ENCODE peak calls at places on chromosomes 16 and 17, in nine cellular contexts. P is prostate gland; K is CD8-positive, alpha-beta T cell; A is Panc1; D is fibroblast of mammary gland; O is heart left ventricle; V is IMR-90; B is fibroblast of villous mesenchyme; C is epithelial cell of esophagus. H is an unnamed sample.

GRCh38 chr16:71781741-71782140 is 26.9 kb downstream of the AP1G1 start:
- DNase-seq in P (no peak), K (no peak), A (no peak), D (peak), O (no peak), V (peak), B (peak), C (peak), H (no peak)

GRCh38 chr17:67281736-67282135 is 36.7 kb upstream of the HELZ start:
- DNase-seq in P (no peak), K (no peak), A (no peak), D (no peak), O (no peak), V (no peak), B (no peak), C (peak), H (no peak)

GRCh38 chr16:88772871-88773811 is 11.9 kb downstream of the PIEZO1 start:
- DNase-seq in P (no peak), K (no peak), A (no peak), D (peak), O (peak), V (peak), B (peak), C (peak), H (peak)

GRCh38 chr16:2244926-2245795 is 6.2 kb downstream of the ECI1 start:
- DNase-seq in P (no peak), K (no peak), A (no peak), D (no peak), O (no peak), V (no peak), B (no peak), C (peak), H (no peak)

GRCh38 chr17:64183815-64184397 is 54.0 kb upstream of the ERN1 start:
- DNase-seq in P (no peak), K (no peak), A (no peak), D (peak), O (no peak), V (peak), B (peak), C (peak), H (no peak)

GRCh38 chr17:7356072-7356549 is 1.2 kb downstream of the TMEM95 start:
- DNase-seq in P (peak), K (peak), A (no peak), D (peak), O (peak), V (peak), B (peak), C (peak), H (no peak)

GRCh38 chr16:60945225-60945624 is 1091.0 kb downstream of the CDH8 start:
- DNase-seq in P (no peak), K (no peak), A (no peak), D (peak), O (peak), V (no peak), B (no peak), C (peak), H (no peak)

GRCh38 chr17:60231234-60231633 is 81.5 kb downstream of the CA4 start:
- DNase-seq in P (no peak), K (no peak), A (no peak), D (peak), O (no peak), V (peak), B (peak), C (peak), H (no peak)

GRCh38 chr16:30958164-30959083 is 870 bp downstream of the SETD1A start:
- DNase-seq in P (no peak), K (peak), A (no peak), D (peak), O (no peak), V (peak), B (peak), C (peak), H (no peak)

GRCh38 chr16:85187002-85187401 is 74.7 kb upstream of the CIBAR2 start:
- DNase-seq in P (no peak), K (no peak), A (no peak), D (peak), O (no peak), V (peak), B (peak), C (peak), H (no peak)

GRCh38 chr16:51328708-51329107 is 177.6 kb upstream of the SALL1 start:
- DNase-seq in P (no peak), K (no peak), A (no peak), D (no peak), O (no peak), V (no peak), B (no peak), C (no peak), H (no peak)

GRCh38 chr17:82799591-82799990 is 40.2 kb downstream of the ZNF750 start:
- DNase-seq in P (no peak), K (no peak), A (no peak), D (no peak), O (no peak), V (no peak), B (no peak), C (no peak), H (no peak)

GRCh38 chr17:7323731-7324437 is 5.3 kb downstream of the NEURL4 start:
- DNase-seq in P (peak), K (peak), A (no peak), D (peak), O (no peak), V (peak), B (peak), C (peak), H (no peak)

GRCh38 chr16:64626771-64627170 is 495.1 kb downstream of the CDH11 start:
- DNase-seq in P (no peak), K (no peak), A (no peak), D (no peak), O (no peak), V (peak), B (peak), C (peak), H (no peak)

GRCh38 chr17:10271004-10271620 is 72.7 kb upstream of the GAS7 start:
- DNase-seq in P (no peak), K (no peak), A (no peak), D (peak), O (no peak), V (no peak), B (peak), C (no peak), H (no peak)

GRCh38 chr16:61897657-61898056 is 138.6 kb downstream of the CDH8 start:
- DNase-seq in P (no peak), K (no peak), A (no peak), D (no peak), O (no peak), V (no peak), B (no peak), C (no peak), H (no peak)

GRCh38 chr16:85783441-85783840 is 15.9 kb downstream of the EMC8 start:
- DNase-seq in P (no peak), K (no peak), A (no peak), D (no peak), O (no peak), V (no peak), B (no peak), C (no peak), H (no peak)

GRCh38 chr17:27601069-27601974 is 29.7 kb upstream of the LGALS9 start:
- DNase-seq in P (peak), K (peak), A (peak), D (peak), O (peak), V (peak), B (peak), C (peak), H (no peak)

GRCh38 chr16:66849021-66849420 is 4.8 kb downstream of the CA7 start:
- DNase-seq in P (no peak), K (no peak), A (no peak), D (no peak), O (no peak), V (no peak), B (no peak), C (no peak), H (no peak)

GRCh38 chr16:66848172-66848571 is 4.0 kb downstream of the CA7 start:
- DNase-seq in P (no peak), K (no peak), A (no peak), D (no peak), O (no peak), V (no peak), B (no peak), C (no peak), H (no peak)

GRCh38 chr16:66850115-66850815 is 6.1 kb downstream of the CA7 start:
- DNase-seq in P (no peak), K (no peak), A (no peak), D (no peak), O (no peak), V (no peak), B (no peak), C (no peak), H (no peak)

GRCh38 chr16:66851166-66851964 is 7.2 kb downstream of the CA7 start:
- DNase-seq in P (no peak), K (no peak), A (no peak), D (no peak), O (no peak), V (no peak), B (no peak), C (no peak), H (no peak)

GRCh38 chr16:66849543-66849942 is 5.3 kb downstream of the CA7 start:
- DNase-seq in P (no peak), K (no peak), A (no peak), D (no peak), O (no peak), V (no peak), B (no peak), C (no peak), H (no peak)
- TF ChIP-seq CTCF in P (no peak), K (no peak), A (no peak), D (no peak), O (no peak), V (no peak), B (no peak), C (no peak), H (no peak)

GRCh38 chr17:77455111-77455877 is 314.5 kb downstream of the SEC14L1 start:
- DNase-seq in P (no peak), K (no peak), A (no peak), D (peak), O (no peak), V (peak), B (peak), C (no peak), H (no peak)
- H3K4me3 ChIP-seq in P (no peak), K (peak), A (no peak), D (no peak), O (no peak), V (no peak), B (no peak), C (no peak), H (no peak)

GRCh38 chr17:81298325-81298990 is 3.4 kb upstream of the SLC38A10 start:
- DNase-seq in P (no peak), K (no peak), A (no peak), D (no peak), O (no peak), V (no peak), B (no peak), C (no peak), H (no peak)

GRCh38 chr17:81295031-81295677 is at the start of gene SLC38A10:
- DNase-seq in P (peak), K (peak), A (no peak), D (peak), O (peak), V (peak), B (peak), C (peak), H (no peak)

GRCh38 chr17:81294512-81295030 is 536 bp downstream of the SLC38A10 start:
- DNase-seq in P (no peak), K (no peak), A (no peak), D (peak), O (no peak), V (peak), B (peak), C (no peak), H (no peak)

GRCh38 chr17:81298991-81299733 is 4.1 kb upstream of the SLC38A10 start:
- DNase-seq in P (no peak), K (no peak), A (no peak), D (no peak), O (no peak), V (no peak), B (no peak), C (no peak), H (no peak)

DNA sequence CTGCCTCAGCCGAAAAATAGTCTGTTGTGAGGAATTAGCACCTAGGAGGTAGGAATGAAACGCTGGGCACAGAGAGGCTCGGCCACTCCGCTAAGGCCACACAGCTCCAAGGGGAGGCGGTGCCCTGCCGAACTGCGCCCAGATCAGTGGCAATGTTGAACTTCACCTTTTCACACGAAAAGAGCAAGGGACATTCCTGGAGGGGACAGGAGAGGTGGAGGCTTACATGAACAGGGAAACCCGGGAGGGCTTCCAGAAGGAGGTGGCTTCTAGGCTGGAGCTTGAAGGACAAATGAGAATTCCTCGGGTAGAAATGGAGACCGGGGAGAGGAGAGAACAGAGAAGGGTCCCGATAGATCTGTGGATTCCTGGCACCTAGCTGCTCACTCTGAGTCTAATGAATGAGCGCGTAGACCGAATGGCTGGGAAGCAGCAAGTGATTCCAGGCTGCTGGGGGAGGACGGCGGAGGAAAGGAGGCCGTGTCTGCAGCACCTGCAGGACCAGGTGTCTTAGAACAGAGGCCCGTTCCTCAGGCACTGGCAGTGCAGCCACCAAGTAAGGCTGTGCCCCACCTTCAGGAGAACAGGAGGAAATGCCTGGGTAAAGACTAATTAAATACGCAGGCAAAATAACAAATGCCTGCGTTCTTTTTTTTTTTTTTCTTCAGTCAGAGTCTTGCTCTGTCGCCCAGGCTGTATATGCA is 723 bp upstream of the SLC38A10 start:
- DNase-seq in P (peak), K (peak), A (no peak), D (peak), O (no peak), V (peak), B (peak), C (peak), H (no peak)
- TF ChIP-seq CTCF in P (peak), K (no peak), A (peak), D (peak), O (peak), V (peak), B (peak), C (peak), H (peak)

DNA sequence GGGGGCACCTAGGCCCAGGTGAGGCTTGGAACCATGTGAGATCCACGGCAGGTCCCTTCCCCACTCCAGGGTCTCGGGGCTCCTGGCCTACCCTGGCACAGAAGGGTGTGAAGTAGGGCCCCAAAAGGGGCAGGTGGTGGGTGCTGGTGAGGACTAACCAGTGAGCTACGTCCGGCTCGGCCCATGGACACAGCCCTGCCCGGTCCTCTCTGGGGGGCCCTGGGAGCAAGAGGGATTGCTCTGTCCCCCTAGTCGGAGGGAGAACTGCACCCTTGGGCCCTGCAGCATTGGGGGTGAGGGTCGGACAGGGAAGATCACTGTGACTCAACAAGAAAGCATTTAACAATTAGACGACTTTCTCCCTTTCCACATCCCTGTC is 2.9 kb downstream of the ENPP7 start:
- DNase-seq in P (no peak), K (no peak), A (no peak), D (no peak), O (no peak), V (no peak), B (no peak), C (no peak), H (no peak)
- H3K4me3 ChIP-seq in P (no peak), K (no peak), A (no peak), D (no peak), O (no peak), V (no peak), B (no peak), C (no peak), H (no peak)

GRCh38 chr17:68288804-68289203 is 2.1 kb downstream of the SLC16A6 start:
- DNase-seq in P (no peak), K (no peak), A (no peak), D (no peak), O (no peak), V (no peak), B (no peak), C (no peak), H (no peak)
- TF ChIP-seq CTCF in P (no peak), K (no peak), A (no peak), D (no peak), O (no peak), V (no peak), B (no peak), C (no peak), H (no peak)

GRCh38 chr17:29177871-29178749 is 2.1 kb downstream of the MYO18A start:
- DNase-seq in P (no peak), K (no peak), A (no peak), D (no peak), O (peak), V (no peak), B (no peak), C (peak), H (no peak)
- H3K4me3 ChIP-seq in P (no peak), K (no peak), A (peak), D (no peak), O (peak), V (no peak), B (peak), C (peak), H (no peak)

DNA sequence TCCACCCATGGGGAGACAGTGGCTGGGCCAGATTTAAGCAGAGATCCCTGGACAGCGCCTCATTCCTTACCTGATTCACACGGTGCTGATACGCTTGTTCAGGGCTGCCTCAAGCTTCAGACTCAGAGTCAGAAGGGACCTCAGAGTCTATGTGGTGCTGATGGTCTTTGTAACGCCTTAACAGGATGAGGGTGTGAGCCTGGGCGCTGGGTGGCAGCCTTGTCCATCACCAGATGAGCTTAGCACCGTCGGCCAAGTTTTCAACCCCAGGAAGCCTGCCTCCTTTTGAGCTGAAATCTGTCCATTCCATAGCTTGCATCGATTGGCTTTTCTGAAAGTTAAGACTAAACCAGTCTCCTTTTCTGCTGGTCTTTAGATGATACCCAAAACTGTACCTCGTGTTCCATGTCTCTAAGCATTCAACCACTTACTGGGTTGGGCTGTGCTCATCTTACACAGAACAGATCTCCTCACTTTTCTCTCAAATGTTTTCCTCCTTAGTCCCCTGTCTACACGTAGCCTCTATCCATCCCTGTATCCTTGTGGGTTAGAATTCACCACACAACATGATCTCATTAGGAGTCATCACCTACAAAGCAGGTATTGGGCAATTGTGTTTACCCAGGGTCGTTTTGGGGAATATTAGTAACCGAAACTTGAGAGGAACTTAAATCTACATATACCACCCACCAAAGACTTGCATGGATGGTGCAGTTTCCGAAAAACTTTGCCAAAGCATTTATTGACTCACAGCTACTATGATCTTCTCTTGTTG is 573.4 kb downstream of the CDH13 start:
- DNase-seq in P (no peak), K (no peak), A (no peak), D (peak), O (no peak), V (peak), B (no peak), C (peak), H (no peak)
- TF ChIP-seq CTCF in P (peak), K (no peak), A (peak), D (no peak), O (no peak), V (no peak), B (no peak), C (no peak), H (peak)

DNA sequence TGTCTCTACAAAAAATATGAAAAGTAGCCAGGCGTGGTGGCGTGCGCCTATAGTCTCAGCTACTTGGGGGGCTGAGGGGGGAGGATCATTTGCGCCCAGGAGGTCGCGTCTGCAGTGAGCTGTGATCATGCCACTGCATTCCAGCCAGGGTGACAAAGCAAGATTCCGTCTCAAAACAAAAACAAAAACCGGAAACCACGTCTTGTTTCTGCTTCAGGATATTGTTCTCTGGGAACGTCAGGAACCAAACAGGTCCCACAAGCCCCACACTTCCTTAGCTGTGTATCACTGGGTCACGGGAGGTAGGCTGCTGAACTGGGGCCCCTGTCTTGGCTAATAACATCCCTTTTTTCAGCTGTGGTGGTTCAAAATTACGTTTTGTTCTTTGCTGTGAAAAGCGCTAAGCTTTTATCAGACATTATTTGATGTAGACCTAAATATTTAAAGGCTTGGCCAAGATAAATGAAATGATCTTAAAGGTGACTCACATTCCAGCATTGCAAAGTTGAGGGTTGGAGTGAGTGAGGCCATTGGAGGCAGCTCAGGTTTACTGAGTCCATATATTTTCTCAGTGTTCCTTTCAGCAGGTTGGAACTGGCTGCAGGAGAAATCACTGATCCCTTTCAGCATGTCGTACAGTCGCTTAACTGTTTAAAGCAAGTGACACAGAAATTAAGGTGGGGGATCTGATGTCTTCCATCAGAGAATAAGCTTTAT is 16.4 kb upstream of the SEC14L1 start:
- DNase-seq in P (peak), K (no peak), A (peak), D (peak), O (peak), V (peak), B (peak), C (peak), H (no peak)
- H3K4me3 ChIP-seq in P (no peak), K (no peak), A (no peak), D (no peak), O (no peak), V (no peak), B (no peak), C (no peak), H (no peak)

H was measured in AG04449.